ENCODE peak calls at places on chromosome 13, in nine cellular contexts. J is naive thymus-derived CD4-positive, alpha-beta T cell; A is left lobe of liver; S is pancreas; U is Right ventricle myocardium inferior; N is activated CD8-positive, alpha-beta T cell treated with anti-CD3 and anti-CD28 coated beads, Interleukin-2, amount 10 ng/mL, durations not matched to agents 7 days and 5 days; G is gastroesophageal sphincter; C is activated T-cell treated with anti-CD3 and anti-CD28 coated beads, Interleukin-2, amount 50 U/mL, for 4 hours; H is mucosa of descending colon. Y is an unnamed sample.

GRCh38 chr13:93086329-93086728 is 140.3 kb upstream of the GPC6 start:
- ATAC-seq in A (peak), J (no peak), S (no peak), G (no peak), H (no peak), C (no peak), U (no peak), N (no peak), Y (no peak)

GRCh38 chr13:27372896-27373295 is 51.5 kb upstream of the GTF3A start:
- ATAC-seq in N (no peak), C (no peak), U (no peak), G (no peak), A (no peak), H (peak), J (no peak), S (peak), Y (peak)

GRCh38 chr13:34037636-34038325 is 219.8 kb downstream of the RFC3 start:
- ATAC-seq in N (no peak), H (no peak), C (no peak), J (no peak), G (no peak), A (no peak), U (no peak), S (no peak), Y (no peak)

GRCh38 chr13:29162638-29163037 is 342.5 kb downstream of the MTUS2 start:
- ATAC-seq in N (no peak), U (no peak), J (no peak), S (no peak), G (no peak), A (no peak), C (no peak), H (no peak), Y (peak)

GRCh38 chr13:73168993-73169401 is 110.2 kb downstream of the KLF5 start:
- ATAC-seq in U (no peak), H (peak), N (no peak), A (no peak), J (no peak), G (no peak), S (no peak), C (no peak), Y (peak)

GRCh38 chr13:25178070-25178469 is 6.0 kb upstream of the AMER2 start:
- ATAC-seq in U (no peak), A (no peak), H (no peak), N (no peak), S (no peak), G (no peak), C (no peak), J (no peak), Y (no peak)

GRCh38 chr13:44068737-44069136 is 189.0 kb downstream of the LACC1 start:
- ATAC-seq in H (no peak), J (no peak), G (no peak), C (no peak), U (no peak), A (no peak), N (no peak), S (peak), Y (peak)

GRCh38 chr13:76992548-76993001 is 694 bp downstream of the CLN5 start:
- ATAC-seq in J (no peak), A (peak), S (peak), U (peak), G (peak), C (no peak), N (no peak), H (peak), Y (peak)

GRCh38 chr13:75194717-75195116 is 287.3 kb downstream of the TBC1D4 start:
- ATAC-seq in S (no peak), N (no peak), G (peak), J (no peak), H (no peak), U (peak), A (no peak), C (no peak), Y (no peak)

GRCh38 chr13:114166381-114167131 is 12.5 kb upstream of the CFAP97D2 start:
- ATAC-seq in G (peak), C (no peak), J (no peak), S (no peak), U (peak), A (no peak), N (no peak), H (no peak), Y (no peak)

GRCh38 chr13:110555601-110556223 is 5.8 kb downstream of the RAB20 start:
- ATAC-seq in S (peak), J (peak), U (no peak), H (peak), A (peak), C (no peak), N (no peak), G (peak), Y (no peak)

GRCh38 chr13:73195091-73195490 is 136.3 kb downstream of the KLF5 start:
- ATAC-seq in U (no peak), H (peak), N (no peak), C (no peak), J (no peak), G (no peak), A (no peak), S (peak), Y (no peak)

GRCh38 chr13:103605546-103606326 is 539.5 kb upstream of the SLC10A2 start:
- ATAC-seq in A (no peak), U (no peak), G (no peak), C (no peak), S (no peak), J (peak), H (no peak), N (no peak), Y (no peak)

GRCh38 chr13:51643882-51644281 is 59.6 kb downstream of the WDFY2 start:
- ATAC-seq in H (no peak), N (no peak), J (no peak), C (no peak), G (no peak), A (peak), U (no peak), S (no peak), Y (peak)

Y was measured in SK-N-SH treated with all-trans-retinoic acid at 6 μM for 48 hours.